ENCODE peak calls at places on chromosome 17, in five cellular contexts. O is K562, M is A549, B is GM12878, Q is endothelial cell of umbilical vein. L is an unnamed sample.

GRCh38 chr17:681738-682137 is 32.9 kb downstream of the VPS53 start:
- DNase-seq in O (no peak), M (no peak), B (no peak), Q (no peak), L (no peak)

GRCh38 chr17:1486802-1487695 is 5.4 kb downstream of the MYO1C start:
- DNase-seq in O (peak), M (peak), B (peak), Q (peak), L (peak)

GRCh38 chr17:76155988-76156661 is 15.1 kb upstream of the FOXJ1 start:
- DNase-seq in O (no peak), M (no peak), B (no peak), Q (no peak), L (no peak)

GRCh38 chr17:19306160-19307111 is 56.1 kb downstream of the B9D1 start:
- DNase-seq in O (no peak), M (no peak), B (peak), Q (no peak), L (peak)

GRCh38 chr17:66407864-66408263 is 105.5 kb downstream of the PRKCA start:
- DNase-seq in O (no peak), M (no peak), B (no peak), Q (no peak), L (no peak)

GRCh38 chr17:11744696-11745095 is 146.4 kb downstream of the DNAH9 start:
- DNase-seq in O (no peak), M (no peak), B (no peak), Q (no peak), L (no peak)

GRCh38 chr17:2303278-2304188 is at the start of the genes SMG6 and SRR:
- DNase-seq in O (peak), M (peak), B (peak), Q (peak), L (peak)

GRCh38 chr17:45087496-45087975 is 26.4 kb downstream of the NMT1 start:
- DNase-seq in O (no peak), M (no peak), B (no peak), Q (no peak), L (no peak)

GRCh38 chr17:15648384-15648783 is 28.9 kb upstream of the FBXW10B start:
- DNase-seq in O (peak), M (no peak), B (no peak), Q (no peak), L (no peak)

GRCh38 chr17:12756786-12757185 is 32.5 kb upstream of the ARHGAP44 start:
- DNase-seq in O (no peak), M (no peak), B (no peak), Q (no peak), L (no peak)

GRCh38 chr17:57629470-57629869 is 115.6 kb downstream of the CCDC182 start:
- DNase-seq in O (no peak), M (no peak), B (peak), Q (no peak), L (peak)

GRCh38 chr17:11899494-11899893 is 97.8 kb downstream of the ZNF18 start:
- DNase-seq in O (peak), M (no peak), B (no peak), Q (no peak), L (no peak)

GRCh38 chr17:1769826-1770477 is 8.1 kb downstream of the SERPINF1 start:
- DNase-seq in O (no peak), M (peak), B (no peak), Q (no peak), L (peak)

GRCh38 chr17:66276328-66276937 is 26.0 kb upstream of the PRKCA start:
- DNase-seq in O (peak), M (peak), B (no peak), Q (peak), L (no peak)

GRCh38 chr17:77501751-77502625 is 361.2 kb downstream of the SEC14L1 start:
- DNase-seq in O (no peak), M (no peak), B (no peak), Q (no peak), L (no peak)

GRCh38 chr17:78484300-78485159 is 92.7 kb downstream of the DNAH17 start:
- DNase-seq in O (peak), M (peak), B (no peak), Q (peak), L (peak)

GRCh38 chr17:9899280-9900018 is 5.6 kb downstream of the RCVRN start:
- DNase-seq in O (no peak), M (no peak), B (no peak), Q (no peak), L (no peak)

DNA sequence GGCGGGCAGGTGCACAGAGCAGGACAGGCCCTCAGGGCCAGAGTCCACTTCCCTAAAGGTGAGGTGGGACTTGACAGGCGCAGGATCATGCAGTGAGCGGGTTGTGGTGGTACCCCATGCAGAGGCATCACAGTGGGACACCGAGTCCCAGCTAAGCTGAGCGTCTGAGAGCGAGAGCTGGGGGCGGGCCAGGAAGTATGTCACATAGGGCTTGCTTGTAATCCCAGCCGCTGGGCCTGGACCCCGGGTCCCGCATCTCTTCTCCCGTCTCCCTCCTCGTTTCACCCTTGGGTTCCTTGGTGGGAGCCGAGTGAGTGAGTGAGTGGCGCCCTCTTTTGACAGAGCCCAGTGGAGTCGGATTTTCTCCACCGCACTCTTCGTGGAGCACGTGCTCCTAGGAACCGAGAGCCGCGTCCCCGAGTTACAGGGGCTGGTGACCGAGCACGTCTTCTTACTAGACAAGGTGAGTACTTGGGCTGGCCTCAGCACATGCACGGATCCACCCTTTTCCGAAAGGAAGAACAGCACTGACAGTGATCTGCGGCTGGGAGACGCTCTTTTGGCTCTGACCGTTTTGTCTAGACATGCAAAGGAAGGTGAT is 50.8 kb upstream of the ENDOV start:
- DNase-seq in O (peak), M (peak), B (no peak), Q (no peak), L (peak)
- TF ChIP-seq MYC in O (peak), M (no peak), B (no peak), Q (no peak), L (no peak)

GRCh38 chr17:41965694-41966375 is 760 bp upstream of the CNP start:
- DNase-seq in O (peak), M (peak), B (no peak), Q (no peak), L (no peak)

GRCh38 chr17:41967921-41968578 is 1.5 kb downstream of the CNP start:
- DNase-seq in O (no peak), M (no peak), B (no peak), Q (no peak), L (no peak)

GRCh38 chr17:41968676-41969075 is 2.1 kb downstream of the CNP start:
- DNase-seq in O (no peak), M (no peak), B (no peak), Q (no peak), L (no peak)

GRCh38 chr17:41967141-41967920 is 736 bp downstream of the CNP start:
- DNase-seq in O (peak), M (no peak), B (no peak), Q (no peak), L (no peak)

GRCh38 chr17:41966453-41967140 is at the start of gene CNP:
- DNase-seq in O (peak), M (peak), B (peak), Q (peak), L (peak)
- TF ChIP-seq POLR2A in O (peak), M (peak), B (peak), Q (peak), L (peak)

GRCh38 chr17:72699566-72699965 is 392.9 kb downstream of the SLC39A11 start:
- DNase-seq in O (no peak), M (no peak), B (no peak), Q (no peak), L (no peak)
- TF ChIP-seq MAX in O (no peak), M (no peak), B (no peak), Q (no peak), L (no peak)

DNA sequence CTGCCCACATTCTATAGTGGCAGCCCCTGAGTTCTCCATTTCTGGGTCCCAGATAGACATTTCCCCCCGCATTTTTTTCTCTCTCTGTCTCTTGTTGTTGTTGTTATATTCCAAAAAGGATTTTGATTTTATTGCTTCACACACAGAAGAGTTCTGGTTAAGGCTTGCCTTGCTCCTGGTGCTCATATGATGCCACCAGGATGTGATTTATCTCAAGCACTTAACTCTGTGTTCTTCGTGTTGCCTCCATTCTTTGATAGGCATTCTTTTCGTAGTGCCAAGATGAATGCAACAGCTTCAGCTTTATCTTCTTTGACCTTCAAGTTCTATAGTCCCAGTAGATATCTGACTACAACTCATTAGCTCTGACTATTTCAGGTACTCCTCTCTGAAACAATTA is 9.1 kb downstream of the ITGA3 start:
- DNase-seq in O (no peak), M (no peak), B (no peak), Q (no peak), L (no peak)
- TF ChIP-seq MYC in O (no peak), M (no peak), B (no peak), Q (no peak), L (no peak)